ENCODE peak calls at places on chromosome 22, in four cellular contexts. U is endothelial cell of umbilical vein, X is A673, F is body of pancreas. R is an unnamed sample.

GRCh38 chr22:25970996-25971811 is 198.1 kb upstream of the SEZ6L start:
- DNase-seq in U (no peak), X (peak; percentile 12), F (no peak), R (no peak)

GRCh38 chr22:33049125-33049729 is 9.0 kb downstream of the SYN3 start:
- DNase-seq in U (peak; percentile 30), X (peak; percentile 72), F (peak; percentile 83), R (peak; percentile 88)

GRCh38 chr22:39130892-39131855 is 21.3 kb downstream of the CBX7 start:
- DNase-seq in U (no peak), X (no peak), F (peak; percentile 22), R (no peak)

GRCh38 chr22:38638216-38638615 is 18.0 kb downstream of the FAM227A start:
- DNase-seq in U (no peak), X (no peak), F (no peak), R (no peak)

GRCh38 chr22:49566693-49567092 is 261.0 kb downstream of the BRD1 start:
- DNase-seq in U (no peak), X (no peak), F (no peak), R (no peak)

GRCh38 chr22:22830957-22831688 is 56.5 kb upstream of the IGLL5 start:
- DNase-seq in U (no peak), X (no peak), F (no peak), R (no peak)

GRCh38 chr22:22164541-22165272 is 79.9 kb upstream of the VPREB1 start:
- DNase-seq in U (no peak), X (peak; percentile 19), F (no peak), R (no peak)

GRCh38 chr22:48719978-48720661 is 1107.6 kb downstream of the BRD1 start:
- DNase-seq in U (no peak), X (peak; percentile 24), F (no peak), R (no peak)

GRCh38 chr22:17891427-17892167 is 117.3 kb upstream of the BID start:
- DNase-seq in U (no peak), X (no peak), F (peak; percentile 39), R (no peak)

GRCh38 chr22:22753526-22754267 is 109.3 kb downstream of the GGTLC2 start:
- DNase-seq in U (peak; percentile 13), X (peak; percentile 62), F (peak; percentile 64), R (peak; percentile 73)

GRCh38 chr22:38271101-38271500 is 1.7 kb downstream of the TMEM184B start:
- DNase-seq in U (no peak), X (no peak), F (no peak), R (no peak)

GRCh38 chr22:20867179-20868099 is 8.6 kb downstream of the SNAP29 start:
- DNase-seq in U (peak; percentile 49), X (no peak), F (peak; percentile 73), R (peak; percentile 67)

GRCh38 chr22:30265851-30266444 is 703 bp downstream of the OSM start:
- DNase-seq in U (no peak), X (no peak), F (peak; percentile 69), R (no peak)

GRCh38 chr22:42920101-42920820 is 63.2 kb upstream of the ARFGAP3 start:
- DNase-seq in U (no peak), X (no peak), F (no peak), R (no peak)

GRCh38 chr22:41822289-41823057 is 10.4 kb upstream of the SREBF2 start:
- DNase-seq in U (peak; percentile 65), X (peak; percentile 64), F (peak; percentile 37), R (no peak)

GRCh38 chr22:20919718-20920117 is 2.5 kb downstream of the CRKL start:
- DNase-seq in U (peak; percentile 24), X (peak; percentile 10), F (no peak), R (no peak)

GRCh38 chr22:37018815-37019308 is 385 bp downstream of the TST start:
- DNase-seq in U (peak; percentile 44), X (peak; percentile 59), F (peak; percentile 53), R (peak; percentile 80)

GRCh38 chr22:33354928-33355327 is 296.7 kb upstream of the SYN3 start:
- DNase-seq in U (no peak), X (no peak), F (no peak), R (no peak)

GRCh38 chr22:21766933-21767462 is 31.4 kb upstream of the YPEL1 start:
- DNase-seq in U (no peak), X (no peak), F (peak; percentile 22), R (no peak)

GRCh38 chr22:30940655-30941362 is 27.8 kb downstream of the MORC2 start:
- DNase-seq in U (no peak), X (no peak), F (no peak), R (no peak)

GRCh38 chr22:21000215-21000986 is 1.5 kb downstream of the THAP7 start:
- DNase-seq in U (no peak), X (no peak), F (no peak), R (no peak)

GRCh38 chr22:32158712-32159533 is at the start of gene C22orf42:
- DNase-seq in U (no peak), X (no peak), F (peak; percentile 8), R (no peak)

GRCh38 chr22:25139062-25139461 is 60.6 kb upstream of the CRYBB3 start:
- DNase-seq in U (peak; percentile 66), X (peak; percentile 70), F (peak; percentile 18), R (no peak)

GRCh38 chr22:22684605-22685561 is 40.5 kb downstream of the GGTLC2 start:
- DNase-seq in U (no peak), X (no peak), F (peak; percentile 33), R (peak; percentile 28)

GRCh38 chr22:39028281-39028680 is 7.4 kb downstream of the APOBEC3D start:
- DNase-seq in U (no peak), X (no peak), F (no peak), R (no peak)

GRCh38 chr22:20010307-20011122 is 6.1 kb downstream of the ARVCF start:
- DNase-seq in U (no peak), X (no peak), F (no peak), R (no peak)

GRCh38 chr22:19582033-19582693 is 58.0 kb upstream of the CLDN5 start:
- DNase-seq in U (no peak), X (no peak), F (no peak), R (no peak)

GRCh38 chr22:32119568-32120235 is 39.4 kb downstream of the C22orf42 start:
- DNase-seq in U (no peak), X (no peak), F (no peak), R (no peak)

GRCh38 chr22:42142771-42143461 is 12.3 kb upstream of the CYP2D6 start:
- DNase-seq in U (no peak), X (no peak), F (no peak), R (no peak)

GRCh38 chr22:38177926-38178604 is 3.6 kb downstream of the PLA2G6 start:
- DNase-seq in U (peak; percentile 90), X (peak; percentile 61), F (peak; percentile 49), R (peak; percentile 71)

GRCh38 chr22:26480611-26480932 is 3.0 kb downstream of the HPS4 start:
- DNase-seq in U (no peak), X (no peak), F (no peak), R (no peak)

GRCh38 chr22:32533265-32534068 is 58.9 kb downstream of the FBXO7 start:
- DNase-seq in U (no peak), X (no peak), F (peak; percentile 8), R (no peak)

GRCh38 chr22:50545522-50546325 is at the start of gene KLHDC7B:
- DNase-seq in U (no peak), X (peak; percentile 39), F (no peak), R (no peak)

GRCh38 chr22:24007253-24008021 is 2.2 kb upstream of the GSTT4 start:
- DNase-seq in U (no peak), X (no peak), F (no peak), R (no peak)

GRCh38 chr22:24006207-24006913 is 1.1 kb upstream of the GSTT4 start:
- DNase-seq in U (no peak), X (no peak), F (no peak), R (no peak)

GRCh38 chr22:24003887-24004286 is 1.4 kb downstream of the GSTT4 start:
- DNase-seq in U (no peak), X (no peak), F (no peak), R (no peak)

GRCh38 chr22:24006914-24007214 is 1.6 kb upstream of the GSTT4 start:
- DNase-seq in U (no peak), X (no peak), F (no peak), R (no peak)

DNA sequence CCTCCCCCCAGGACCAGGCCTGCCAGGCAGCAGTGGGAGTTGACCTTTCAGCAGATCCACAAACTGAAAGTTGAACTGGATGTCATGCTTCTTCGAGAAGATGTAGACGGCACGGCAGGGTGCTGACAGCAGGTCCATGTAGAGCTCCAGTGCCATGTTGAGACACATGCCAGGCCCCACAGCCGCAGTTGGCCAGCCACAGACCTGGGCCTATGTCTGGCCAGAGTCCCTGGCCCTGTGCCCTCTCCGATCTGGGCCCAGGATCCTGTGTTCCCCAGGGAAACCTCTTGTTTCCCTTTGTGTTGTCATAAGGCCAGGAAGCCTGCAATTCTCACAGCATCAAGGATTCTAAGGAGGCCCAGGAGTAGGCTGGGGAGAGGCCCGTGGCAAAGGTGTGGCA is at the start of gene GSTT4:
- DNase-seq in U (no peak), X (no peak), F (no peak), R (no peak)
- H3K27ac ChIP-seq in U (no peak within 1 kb of the TSS), X (no peak within 1 kb of the TSS), F (no peak within 1 kb of the TSS), R (no peak within 1 kb of the TSS)

GRCh38 chr22:16717699-16718558 is 107.3 kb downstream of the XKR3 start:
- DNase-seq in U (no peak), X (no peak), F (no peak), R (peak; percentile 83)
- H3K9me3 ChIP-seq in U (no peaks in the 10 kb centered on the region), X (peaks cover 11% of the 10 kb centered on the region), F (no peaks in the 10 kb centered on the region), R (no peaks in the 10 kb centered on the region)

GRCh38 chr22:35725521-35725920 is 7.8 kb downstream of the APOL5 start:
- DNase-seq in U (no peak), X (no peak), F (no peak), R (no peak)

GRCh38 chr22:35728639-35729308 is 11.1 kb downstream of the APOL5 start:
- DNase-seq in U (no peak), X (no peak), F (peak; percentile 75), R (no peak)

GRCh38 chr22:35727436-35727835 is 9.8 kb downstream of the APOL5 start:
- DNase-seq in U (no peak), X (no peak), F (no peak), R (peak; percentile 24)

GRCh38 chr22:35726933-35727332 is 9.3 kb downstream of the APOL5 start:
- DNase-seq in U (no peak), X (no peak), F (no peak), R (no peak)

DNA sequence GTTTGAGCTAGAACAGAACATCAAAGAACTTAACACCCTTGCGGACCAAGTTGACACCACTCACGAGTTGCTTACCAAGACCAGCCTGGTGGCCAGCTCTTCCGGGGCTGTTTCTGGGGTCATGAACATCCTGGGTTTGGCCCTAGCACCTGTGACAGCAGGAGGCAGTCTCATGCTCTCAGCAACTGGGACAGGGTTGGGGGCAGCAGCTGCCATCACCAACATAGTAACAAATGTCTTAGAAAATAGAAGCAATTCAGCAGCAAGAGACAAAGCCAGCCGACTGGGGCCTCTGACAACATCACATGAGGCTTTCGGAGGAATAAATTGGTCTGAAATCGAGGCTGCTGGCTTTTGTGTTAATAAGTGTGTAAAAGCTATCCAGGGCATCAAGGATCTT is 8.7 kb downstream of the APOL5 start:
- DNase-seq in U (no peak), X (no peak), F (no peak), R (no peak)
- H3K27ac ChIP-seq in U (no peak overlapping the region), X (no peak overlapping the region), F (no peak overlapping the region), R (no peak overlapping the region)

GRCh38 chr22:45107671-45108070 is 56.1 kb upstream of the NUP50 start:
- DNase-seq in U (no peak), X (no peak), F (no peak), R (no peak)
- H3K9me3 ChIP-seq in U (no peaks in the 10 kb centered on the region), X (peaks cover 3% of the 10 kb centered on the region), F (no peaks in the 10 kb centered on the region), R (no peaks in the 10 kb centered on the region)

DNA sequence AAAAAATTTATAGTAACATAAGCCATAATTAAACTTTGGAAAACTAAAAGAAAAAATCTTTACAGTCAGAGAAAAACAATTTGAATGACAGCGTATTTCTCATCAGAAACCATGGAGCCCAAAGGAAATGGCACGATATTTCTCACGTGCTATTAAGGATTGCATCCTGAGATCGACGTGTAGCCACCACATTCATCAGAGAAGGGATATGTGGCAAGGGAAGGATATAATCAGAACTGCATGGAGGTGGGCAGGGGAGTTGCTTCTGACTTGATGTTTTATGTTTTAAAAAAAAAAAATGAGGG is 74.0 kb downstream of the SGSM3 start:
- DNase-seq in U (no peak), X (no peak), F (no peak), R (no peak)
- H3K27ac ChIP-seq in U (no peak overlapping the region), X (no peak overlapping the region), F (no peak overlapping the region), R (no peak overlapping the region)

R was measured in testis.